ENCODE peak calls at places on chromosomes 11 and 22, in eight cellular contexts. E is activated naive CD4-positive, alpha-beta T cell treated with anti-CD3 and anti-CD28 coated beads, Interleukin-2, amount 50 U/mL, for 16 hours; L is sigmoid colon; R is midbrain; A is NCI-H460; Q is endodermal cell; C is EH; M is choroid plexus epithelial cell. Z is an unnamed sample.

GRCh38 chr11:30254307-30255298 is 23.8 kb downstream of the FSHB start:
- DNase-seq in E (no peak), L (no peak), R (no peak), A (no peak), Q (no peak), C (peak; percentile 0), M (peak; percentile 5), Z (no peak)

GRCh38 chr22:50703726-50704509 is 31.3 kb downstream of the SHANK3 start:
- DNase-seq in E (peak; percentile 6), L (peak; percentile 55), R (no peak), A (no peak), Q (peak; percentile 38), C (no peak), M (no peak), Z (no peak)

GRCh38 chr11:75056806-75057205 is 39.9 kb downstream of the OR2AT4 start:
- DNase-seq in E (no peak), L (no peak), R (no peak), A (no peak), Q (no peak), C (no peak), M (no peak), Z (no peak)

GRCh38 chr11:2399488-2400068 is 972 bp upstream of the TSSC4 start:
- DNase-seq in E (no peak), L (no peak), R (no peak), A (no peak), Q (no peak), C (no peak), M (peak; percentile 58), Z (no peak)

GRCh38 chr22:45877651-45878050 is 99.3 kb downstream of the WNT7B start:
- DNase-seq in E (no peak), L (peak; percentile 48), R (no peak), A (no peak), Q (peak; percentile 41), C (no peak), M (no peak), Z (no peak)

GRCh38 chr22:37485714-37486223 is 415 bp downstream of the MFNG start:
- DNase-seq in E (peak; percentile 32), L (no peak), R (no peak), A (no peak), Q (no peak), C (no peak), M (no peak), Z (no peak)

GRCh38 chr11:61888043-61888442 is 3.3 kb downstream of the FADS3 start:
- DNase-seq in E (no peak), L (peak; percentile 91), R (no peak), A (no peak), Q (peak; percentile 45), C (peak; percentile 98), M (peak; percentile 90), Z (no peak)

GRCh38 chr11:40316171-40316570 is 1143.3 kb downstream of the LRRC4C start:
- DNase-seq in E (no peak), L (no peak), R (no peak), A (no peak), Q (no peak), C (no peak), M (no peak), Z (no peak)

GRCh38 chr11:32427935-32428664 is 7.2 kb downstream of the WT1 start:
- DNase-seq in E (no peak), L (no peak), R (no peak), A (no peak), Q (peak; percentile 80), C (no peak), M (no peak), Z (no peak)

GRCh38 chr11:103338621-103339484 is 229.6 kb downstream of the DYNC2H1 start:
- DNase-seq in E (no peak), L (no peak), R (no peak), A (no peak), Q (peak; percentile 84), C (peak; percentile 70), M (peak; percentile 69), Z (no peak)

GRCh38 chr11:12496181-12497025 is 119.0 kb downstream of the PARVA start:
- DNase-seq in E (no peak), L (no peak), R (no peak), A (no peak), Q (peak; percentile 66), C (peak; percentile 38), M (no peak), Z (peak; percentile 44)

GRCh38 chr11:34915136-34916013 is 804 bp downstream of the APIP start:
- DNase-seq in E (no peak), L (no peak), R (peak; percentile 48), A (no peak), Q (no peak), C (peak; percentile 54), M (peak; percentile 57), Z (no peak)

GRCh38 chr11:112085822-112086421 is 634 bp downstream of the TIMM8B start:
- DNase-seq in E (peak; percentile 54), L (no peak), R (no peak), A (peak; percentile 0), Q (no peak), C (peak; percentile 43), M (peak; percentile 49), Z (peak; percentile 37)

GRCh38 chr22:29605236-29605850 is 1.9 kb downstream of the NF2 start:
- DNase-seq in E (no peak), L (no peak), R (no peak), A (no peak), Q (no peak), C (no peak), M (no peak), Z (no peak)